ENCODE peak calls at places on chromosomes 6 and 20, in nine cellular contexts. L, X, P, C, Z, B, O, J and Y are unnamed samples.

GRCh38 chr6:79353226-79353625 is 118.7 kb upstream of the HMGN3 start:
- DNase-seq in L (peak; percentile 40), X (no peak), P (no peak), C (no peak), Z (no peak), B (no peak), O (no peak), J (no peak), Y (no peak)

GRCh38 chr6:72720464-72720863 is 98.6 kb downstream of the KCNQ5 start:
- DNase-seq in L (peak; percentile 10), X (no peak), P (peak; percentile 64), C (peak; percentile 21), Z (no peak), B (no peak), O (no peak), J (no peak), Y (no peak)

GRCh38 chr6:53067799-53068442 is 2.7 kb downstream of the FBXO9 start:
- DNase-seq in L (peak; percentile 44), X (no peak), P (no peak), C (no peak), Z (no peak), B (no peak), O (no peak), J (no peak), Y (no peak)

GRCh38 chr6:158269657-158270056 is 42.6 kb upstream of the TULP4 start:
- DNase-seq in L (no peak), X (no peak), P (no peak), C (no peak), Z (no peak), B (no peak), O (no peak), J (peak; percentile 7), Y (no peak)

GRCh38 chr6:166575190-166575589 is 11.3 kb downstream of the RAMACL start:
- DNase-seq in L (no peak), X (no peak), P (no peak), C (no peak), Z (peak; percentile 56), B (no peak), O (no peak), J (peak; percentile 90), Y (no peak)

GRCh38 chr20:38226553-38226952 is 34.0 kb downstream of the KIAA1755 start:
- DNase-seq in L (peak; percentile 55), X (no peak), P (no peak), C (no peak), Z (no peak), B (no peak), O (no peak), J (no peak), Y (no peak)

GRCh38 chr6:79602859-79603258 is 28.3 kb upstream of the SH3BGRL2 start:
- DNase-seq in L (no peak), X (no peak), P (no peak), C (no peak), Z (no peak), B (no peak), O (no peak), J (no peak), Y (no peak)

GRCh38 chr6:77502966-77503365 is 39.7 kb upstream of the HTR1B start:
- DNase-seq in L (peak; percentile 96), X (no peak), P (no peak), C (no peak), Z (no peak), B (no peak), O (no peak), J (no peak), Y (no peak)

GRCh38 chr20:25489221-25489863 is 81.9 kb downstream of the GINS1 start:
- DNase-seq in L (no peak), X (no peak), P (no peak), C (no peak), Z (no peak), B (no peak), O (no peak), J (no peak), Y (no peak)

GRCh38 chr6:1384549-1385128 is 4.7 kb upstream of the FOXF2 start:
- DNase-seq in L (no peak), X (no peak), P (no peak), C (no peak), Z (no peak), B (no peak), O (no peak), J (no peak), Y (no peak)

GRCh38 chr6:1382883-1383728 is 6.3 kb upstream of the FOXF2 start:
- DNase-seq in L (no peak), X (no peak), P (no peak), C (no peak), Z (no peak), B (no peak), O (no peak), J (no peak), Y (no peak)

GRCh38 chr6:1382331-1382882 is 7.0 kb upstream of the FOXF2 start:
- DNase-seq in L (no peak), X (no peak), P (no peak), C (no peak), Z (no peak), B (no peak), O (no peak), J (no peak), Y (no peak)

GRCh38 chr6:1385129-1386042 is 4.0 kb upstream of the FOXF2 start:
- DNase-seq in L (no peak), X (no peak), P (no peak), C (no peak), Z (no peak), B (no peak), O (no peak), J (no peak), Y (no peak)

GRCh38 chr6:1383729-1384548 is 5.4 kb upstream of the FOXF2 start:
- DNase-seq in L (no peak), X (no peak), P (no peak), C (no peak), Z (no peak), B (no peak), O (no peak), J (no peak), Y (no peak)
- H3K4me3 ChIP-seq in L (no peak overlapping the region), X (no peak overlapping the region), P (no peak overlapping the region), C (no peak overlapping the region), Z (no peak overlapping the region), B (no peak overlapping the region), O (peak overlapping the region; percentile 33), J (no peak overlapping the region), Y (no peak overlapping the region)

DNA sequence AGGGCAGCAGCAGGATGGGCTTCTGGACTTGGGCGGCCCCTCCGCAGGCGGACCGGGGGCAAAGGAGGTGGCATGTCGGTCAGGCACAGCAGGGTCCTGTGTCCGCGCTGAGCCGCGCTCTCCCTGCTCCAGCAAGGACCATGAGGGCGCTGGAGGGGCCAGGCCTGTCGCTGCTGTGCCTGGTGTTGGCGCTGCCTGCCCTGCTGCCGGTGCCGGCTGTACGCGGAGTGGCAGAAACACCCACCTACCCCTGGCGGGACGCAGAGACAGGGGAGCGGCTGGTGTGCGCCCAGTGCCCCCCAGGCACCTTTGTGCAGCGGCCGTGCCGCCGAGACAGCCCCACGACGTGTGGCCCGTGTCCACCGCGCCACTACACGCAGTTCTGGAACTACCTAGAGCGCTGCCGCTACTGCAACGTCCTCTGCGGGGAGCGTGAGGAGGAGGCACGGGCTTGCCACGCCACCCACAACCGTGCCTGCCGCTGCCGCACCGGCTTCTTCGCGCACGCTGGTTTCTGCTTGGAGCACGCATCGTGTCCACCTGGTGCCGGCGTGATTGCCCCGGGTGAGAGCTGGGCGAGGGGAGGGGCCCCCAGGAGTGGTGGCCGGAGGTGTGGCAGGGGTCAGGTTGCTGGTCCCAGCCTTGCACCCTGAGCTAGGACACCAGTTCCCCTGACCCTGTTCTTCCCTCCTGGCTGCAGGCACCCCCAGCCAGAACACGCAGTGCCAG is at the start of gene TNFRSF6B:
- DNase-seq in L (peak; percentile 28), X (no peak), P (no peak), C (no peak), Z (no peak), B (peak; percentile 39), O (no peak), J (peak; percentile 86), Y (no peak)
- H3K4me3 ChIP-seq in L (peak within 1 kb of the TSS; percentile 22), X (peak within 1 kb of the TSS; percentile 9), P (no peak within 1 kb of the TSS), C (peak within 1 kb of the TSS; percentile 12), Z (peak within 1 kb of the TSS; percentile 25), B (no peak within 1 kb of the TSS), O (peak within 1 kb of the TSS; percentile 42), J (no peak within 1 kb of the TSS), Y (no peak within 1 kb of the TSS)

GRCh38 chr6:111558690-111559192 is 46.9 kb downstream of the TRAF3IP2 start:
- DNase-seq in L (no peak), X (no peak), P (no peak), C (no peak), Z (no peak), B (no peak), O (no peak), J (no peak), Y (no peak)
- H3K4me3 ChIP-seq in L (no peak overlapping the region), X (no peak overlapping the region), P (no peak overlapping the region), C (no peak overlapping the region), Z (no peak overlapping the region), B (no peak overlapping the region), O (no peak overlapping the region), J (no peak overlapping the region), Y (no peak overlapping the region)

DNA sequence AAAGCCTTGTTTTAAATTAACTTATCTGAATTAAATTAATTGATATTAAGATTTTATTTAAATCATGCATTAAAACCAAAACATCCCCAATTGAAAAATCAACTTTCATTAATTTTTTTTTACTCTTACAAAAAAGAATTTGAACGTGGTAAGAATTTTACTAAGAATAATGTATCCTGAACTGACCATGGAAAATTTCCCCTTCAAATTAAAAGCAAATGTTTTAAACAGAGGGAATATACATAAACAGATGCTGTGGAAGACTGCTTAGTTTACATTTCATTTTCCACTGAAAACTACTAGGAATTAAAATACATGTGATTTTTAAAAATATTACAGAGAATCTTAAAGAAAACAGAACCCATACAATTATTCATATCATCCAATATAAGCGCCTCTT is 2.3 kb downstream of the RNF24 start:
- DNase-seq in L (no peak), X (no peak), P (no peak), C (no peak), Z (no peak), B (no peak), O (no peak), J (no peak), Y (no peak)
- H3K4me3 ChIP-seq in L (no peak overlapping the region), X (no peak overlapping the region), P (no peak overlapping the region), C (no peak overlapping the region), Z (peak overlapping the region; percentile 13), B (no peak overlapping the region), O (peak overlapping the region; percentile 68), J (no peak overlapping the region), Y (no peak overlapping the region)

DNA sequence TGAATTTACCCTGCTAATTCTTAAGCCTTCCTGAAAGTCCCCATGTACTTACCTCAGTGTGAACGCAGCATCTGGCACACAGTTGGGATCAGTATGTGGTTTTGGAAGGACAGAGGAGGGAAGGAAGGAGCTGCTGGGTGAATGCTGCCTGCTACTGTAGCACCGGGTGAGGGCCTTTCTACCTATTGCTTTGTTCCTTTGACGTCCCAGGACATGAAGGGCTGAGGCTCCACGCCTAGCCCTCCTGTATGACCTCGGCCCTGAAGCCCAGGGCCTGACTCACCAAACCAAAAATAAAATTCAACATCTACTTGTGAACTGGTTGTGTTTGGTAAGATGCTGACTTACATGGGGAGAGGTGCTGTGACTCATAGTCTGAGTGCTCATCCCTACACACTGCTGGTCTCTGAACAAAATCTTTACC is 51.1 kb downstream of the ARID1B start:
- DNase-seq in L (peak; percentile 89), X (no peak), P (peak; percentile 91), C (peak; percentile 79), Z (no peak), B (no peak), O (no peak), J (no peak), Y (no peak)
- H3K4me3 ChIP-seq in L (no peak overlapping the region), X (no peak overlapping the region), P (no peak overlapping the region), C (no peak overlapping the region), Z (no peak overlapping the region), B (no peak overlapping the region), O (no peak overlapping the region), J (no peak overlapping the region), Y (no peak overlapping the region)